ENCODE peak calls at places on chromosomes 4 and X, in nine cellular contexts. X is heart left ventricle, N is tibial artery, D is uterus, R is neuronal stem cell, U is esophagus squamous epithelium, T is IMR-90, L is H9, W is adipocyte. A is an unnamed sample.

GRCh38 chr4:156766846-156767245 is 204.8 kb downstream of the PDGFC start:
- DNase-seq in U (no peak), R (no peak), T (peak; percentile 60), X (no peak), N (no peak), D (no peak), L (no peak), W (no peak), A (no peak)

GRCh38 chr4:37715889-37716402 is 29.8 kb upstream of the RELL1 start:
- DNase-seq in N (no peak), X (no peak), W (no peak), L (no peak), R (no peak), T (peak; percentile 66), D (no peak), U (no peak), A (no peak)

GRCh38 chrX:72634321-72634720 is 61.7 kb upstream of the HDAC8 start:
- DNase-seq in L (no peak), W (no peak), R (no peak), X (no peak), T (no peak), U (no peak), D (no peak), N (no peak), A (no peak)

GRCh38 chr4:153318696-153319320 is 25.7 kb upstream of the MND1 start:
- DNase-seq in T (peak; percentile 54), N (no peak), U (no peak), D (peak; percentile 39), W (peak; percentile 78), R (peak; percentile 20), X (no peak), L (no peak), A (peak; percentile 58)

GRCh38 chr4:150960079-150960478 is 55.0 kb downstream of the LRBA start:
- DNase-seq in X (no peak), L (no peak), D (no peak), U (no peak), T (peak; percentile 37), N (no peak), R (no peak), W (peak; percentile 48), A (peak; percentile 24)

GRCh38 chrX:52346462-52347165 is 22.2 kb upstream of the XAGE2 start:
- DNase-seq in R (no peak), N (no peak), W (no peak), U (no peak), X (no peak), T (peak; percentile 4), L (no peak), D (no peak), A (no peak)

GRCh38 chr4:172734555-172734954 is 434.1 kb upstream of the GALNT7 start:
- DNase-seq in N (no peak), D (no peak), T (no peak), R (no peak), L (no peak), X (no peak), W (no peak), U (no peak), A (no peak)

GRCh38 chrX:104486691-104487090 is 79.3 kb upstream of the IL1RAPL2 start:
- DNase-seq in R (no peak), T (no peak), U (no peak), W (no peak), D (no peak), L (no peak), N (no peak), X (no peak), A (no peak)

GRCh38 chrX:31374786-31375185 is 302.9 kb upstream of the FTHL17 start:
- DNase-seq in L (peak; percentile 34), N (no peak), T (no peak), R (no peak), X (no peak), W (no peak), U (no peak), D (no peak), A (peak; percentile 57)

DNA sequence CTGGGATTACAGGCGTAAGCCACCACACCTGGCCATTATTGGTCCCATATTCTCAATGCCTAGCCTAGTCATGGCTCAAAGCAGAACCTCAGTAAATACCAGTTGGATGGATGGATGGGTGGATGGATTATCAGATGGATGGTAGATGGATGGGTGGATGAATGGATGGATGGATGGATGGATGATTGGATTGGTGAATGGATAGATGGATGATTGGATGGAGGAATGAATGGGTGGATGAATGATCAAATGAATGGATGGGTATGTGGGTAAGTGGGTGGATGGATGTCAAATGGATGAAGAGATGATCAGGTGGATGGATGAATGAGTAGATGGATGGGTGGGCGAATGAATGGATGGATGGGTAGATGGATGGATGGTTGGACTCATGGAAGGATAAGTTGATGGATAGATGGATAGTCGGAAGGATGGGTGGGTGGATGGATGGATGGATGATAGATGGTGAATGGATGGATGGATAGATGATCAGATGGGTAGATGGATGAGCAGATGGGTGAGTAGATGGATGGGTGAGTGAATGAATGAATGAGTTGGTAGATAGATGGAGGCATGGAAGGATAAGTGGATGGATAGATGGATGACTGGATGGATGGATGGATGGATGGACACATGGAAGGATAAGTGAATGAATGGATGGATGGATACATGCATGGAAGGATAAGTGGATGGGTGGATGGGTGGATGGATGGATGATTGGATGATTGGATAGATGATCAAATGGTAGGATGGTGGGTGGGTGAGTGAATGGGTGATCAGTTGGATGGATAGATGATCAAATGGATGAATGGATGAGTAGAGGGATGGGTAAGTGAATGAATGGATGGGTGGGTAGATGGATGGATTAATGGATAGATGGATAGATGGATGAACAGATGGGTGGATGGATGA is 22.0 kb upstream of the RNF4 start:
- DNase-seq in T (no peak), D (no peak), N (no peak), X (no peak), R (no peak), L (no peak), U (no peak), W (no peak), A (no peak)
- H3K9me3 ChIP-seq in T (no peaks in the 10 kb centered on the region), D (no peaks in the 10 kb centered on the region), N (no peaks in the 10 kb centered on the region), X (no peaks in the 10 kb centered on the region), R (no peaks in the 10 kb centered on the region), L (no peaks in the 10 kb centered on the region), U (no peaks in the 10 kb centered on the region), W (peaks cover 6% of the 10 kb centered on the region), A (no peaks in the 10 kb centered on the region)

GRCh38 chrX:155755706-155756337 is 125.3 kb upstream of the VAMP7 start:
- DNase-seq in L (no peak), R (no peak), X (no peak), D (no peak), U (no peak), W (no peak), N (no peak), T (no peak), A (no peak)

GRCh38 chrX:155745792-155746191 is 133.0 kb upstream of the TMLHE start:
- DNase-seq in N (no peak), D (peak; percentile 14), R (no peak), T (peak; percentile 2), L (no peak), X (peak; percentile 29), U (no peak), W (peak; percentile 43), A (peak; percentile 67)

GRCh38 chrX:155747520-155747919 is 133.6 kb upstream of the VAMP7 start:
- DNase-seq in X (peak; percentile 37), N (no peak), L (no peak), R (no peak), U (no peak), T (no peak), D (peak; percentile 20), W (no peak), A (no peak)

DNA sequence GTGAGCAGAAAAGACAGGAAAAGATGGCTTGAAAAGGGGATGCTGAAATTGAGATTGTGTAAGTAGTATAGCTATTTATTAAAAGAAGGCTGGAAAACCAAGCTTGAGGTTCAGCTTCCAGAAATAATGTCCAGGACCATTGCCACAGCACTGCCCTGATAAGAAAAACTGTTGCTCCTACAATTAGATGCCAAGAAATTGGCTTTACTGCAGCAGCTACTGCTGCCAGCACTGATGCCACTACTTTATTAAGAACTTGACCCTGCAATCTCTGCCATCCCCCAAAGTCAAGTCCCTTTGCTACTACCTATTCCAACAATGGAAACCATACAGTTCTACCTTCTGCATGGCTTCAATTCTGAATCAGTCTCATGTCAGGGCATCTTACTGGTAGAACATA is 130.0 kb upstream of the VAMP7 start:
- DNase-seq in T (no peak), N (no peak), X (no peak), W (no peak), D (no peak), U (no peak), L (no peak), R (no peak), A (no peak)
- H3K9me3 ChIP-seq in T (no peaks in the 10 kb centered on the region), N (no peaks in the 10 kb centered on the region), X (no peaks in the 10 kb centered on the region), W (no peaks in the 10 kb centered on the region), D (no peaks in the 10 kb centered on the region), U (no peaks in the 10 kb centered on the region), L (peaks cover 17% of the 10 kb centered on the region), R (no peaks in the 10 kb centered on the region), A (no peaks in the 10 kb centered on the region)

DNA sequence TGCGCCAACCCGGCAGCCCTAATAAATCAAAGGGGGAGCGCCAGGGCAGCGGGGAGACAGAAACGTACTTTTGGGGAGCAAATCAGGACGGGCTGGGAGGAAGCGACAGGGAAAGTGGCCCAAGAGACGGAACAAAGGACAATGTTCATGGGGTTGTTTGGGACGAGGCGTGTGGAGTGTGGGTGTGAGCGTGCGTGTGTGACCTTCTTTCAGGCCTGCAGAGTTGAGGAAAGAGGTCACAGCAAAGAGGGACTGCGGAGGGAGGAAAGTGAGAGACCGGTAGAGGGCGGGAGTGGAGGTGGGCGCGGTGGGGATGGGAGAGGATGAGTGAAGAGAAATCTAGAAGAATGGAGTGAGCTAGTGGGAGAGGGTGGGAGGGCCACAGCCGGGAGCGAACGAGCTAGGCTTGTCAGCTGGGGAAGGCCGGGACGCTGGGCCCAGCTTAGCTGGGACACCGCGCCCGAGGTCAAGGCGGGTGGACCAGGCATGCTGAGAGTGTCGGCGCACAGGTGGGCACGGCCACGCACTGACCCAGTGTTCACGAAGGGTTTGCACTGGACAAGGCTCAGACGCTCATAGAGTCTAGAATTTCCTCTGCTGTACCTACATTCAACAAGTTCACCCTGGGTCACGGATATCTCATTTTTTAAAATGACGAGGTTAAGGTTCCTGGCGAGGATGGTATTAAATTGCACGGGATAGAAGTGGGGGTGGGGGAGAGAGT is 14.7 kb upstream of the PITX2 start:
- DNase-seq in T (no peak), W (no peak), L (peak; percentile 79), U (no peak), D (no peak), R (peak; percentile 30), N (no peak), X (no peak), A (no peak)
- H3K9me3 ChIP-seq in T (peaks cover 7% of the 10 kb centered on the region), W (peaks cover 2% of the 10 kb centered on the region), L (no peaks in the 10 kb centered on the region), U (no peaks in the 10 kb centered on the region), D (no peaks in the 10 kb centered on the region), R (no peaks in the 10 kb centered on the region), N (no peaks in the 10 kb centered on the region), X (no peaks in the 10 kb centered on the region), A (no peaks in the 10 kb centered on the region)

DNA sequence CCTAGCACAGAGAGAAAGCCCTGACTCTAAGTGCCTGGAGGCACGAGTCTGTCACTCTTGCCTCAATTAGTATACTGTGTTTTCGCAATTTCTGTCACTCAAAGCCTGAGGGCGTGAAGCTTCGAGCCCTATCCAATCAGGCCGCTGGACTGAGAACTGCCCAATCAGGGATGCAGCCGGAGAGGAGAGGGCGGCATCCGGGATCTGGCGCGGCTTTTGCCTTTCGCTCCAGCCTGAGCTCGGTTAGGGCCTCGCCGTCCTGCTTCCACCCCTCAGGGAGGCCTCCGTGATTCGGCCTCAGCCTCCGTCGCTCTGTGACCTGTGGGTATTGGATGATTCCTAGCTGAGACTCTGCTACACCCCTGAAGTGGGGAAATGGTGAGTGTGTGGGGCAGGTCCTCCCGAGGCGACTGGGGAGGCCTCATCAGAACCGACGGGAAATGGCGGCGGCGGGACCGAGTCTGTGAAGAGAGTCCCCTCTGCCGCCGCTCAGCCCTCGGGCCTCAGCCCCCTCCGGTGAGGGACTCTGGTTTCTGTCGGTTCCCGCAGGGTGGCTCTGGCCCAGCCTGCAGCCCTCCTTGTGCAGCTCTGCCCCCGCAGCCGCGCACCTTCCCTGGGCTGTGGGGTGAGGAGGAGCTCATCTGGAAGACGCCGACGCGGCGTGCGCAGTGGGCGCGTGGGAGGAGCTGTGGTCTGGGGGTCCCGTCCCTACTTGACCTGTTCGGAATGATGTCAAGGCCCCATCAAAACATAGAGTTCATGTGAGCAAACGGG is 48.5 kb downstream of the ZNF141 start:
- DNase-seq in X (no peak), L (no peak), R (no peak), N (no peak), T (no peak), D (no peak), U (no peak), W (no peak), A (no peak)
- H3K9me3 ChIP-seq in X (peaks cover 14% of the 10 kb centered on the region), L (peaks cover 26% of the 10 kb centered on the region), R (peaks cover 20% of the 10 kb centered on the region), N (peaks cover 11% of the 10 kb centered on the region), T (peaks cover 63% of the 10 kb centered on the region), D (peaks cover 57% of the 10 kb centered on the region), U (peaks cover 97% of the 10 kb centered on the region), W (peaks cover 98% of the 10 kb centered on the region), A (no peaks in the 10 kb centered on the region)